ENCODE peak calls at places on chromosomes 13 and 19, in four cellular contexts. L is neuronal stem cell, R is mammary epithelial cell, D is PC-3. C is an unnamed sample.

GRCh38 chr19:10560154-10560553 is 5.7 kb downstream of the KRI1 start:
- DNase-seq in L (no peak), R (no peak), D (no peak), C (no peak)

GRCh38 chr19:13707901-13708300 is 56.4 kb upstream of the MRI1 start:
- DNase-seq in L (no peak), R (no peak), D (no peak), C (peak; percentile 77)

GRCh38 chr19:32458500-32459123 is 53.0 kb downstream of the DPY19L3 start:
- DNase-seq in L (no peak), R (no peak), D (no peak), C (no peak)

GRCh38 chr19:41302624-41303351 is 7.2 kb upstream of the CCDC97 start:
- DNase-seq in L (no peak), R (no peak), D (no peak), C (no peak)

GRCh38 chr19:4539697-4540581 is at the start of gene LRG1:
- DNase-seq in L (no peak), R (no peak), D (no peak), C (no peak)

GRCh38 chr19:39963860-39964259 is 7.1 kb upstream of the PSMC4 start:
- DNase-seq in L (no peak), R (no peak), D (no peak), C (no peak)

GRCh38 chr19:31438401-31439269 is 89.4 kb upstream of the TSHZ3 start:
- DNase-seq in L (no peak), R (peak; percentile 70), D (no peak), C (no peak)

GRCh38 chr19:7931221-7932061 is 5.5 kb upstream of the CTXN1 start:
- DNase-seq in L (no peak), R (no peak), D (no peak), C (no peak)

GRCh38 chr13:109715902-109716301 is 70.5 kb downstream of the IRS2 start:
- DNase-seq in L (no peak), R (peak; percentile 49), D (peak; percentile 13), C (no peak)

GRCh38 chr19:48780684-48781391 is 25.5 kb downstream of the FGF21 start:
- DNase-seq in L (no peak), R (no peak), D (no peak), C (peak; percentile 22)

GRCh38 chr13:32045537-32045936 is 14.0 kb downstream of the FRY start:
- DNase-seq in L (no peak), R (no peak), D (no peak), C (no peak)

GRCh38 chr13:51004918-51005460 is 95.4 kb downstream of the RNASEH2B start:
- DNase-seq in L (no peak), R (no peak), D (no peak), C (no peak)

GRCh38 chr13:51004111-51004865 is 94.7 kb downstream of the RNASEH2B start:
- DNase-seq in L (no peak), R (no peak), D (no peak), C (no peak)

GRCh38 chr13:51002736-51003135 is 93.1 kb downstream of the RNASEH2B start:
- DNase-seq in L (no peak), R (no peak), D (no peak), C (no peak)

GRCh38 chr13:51005566-51005965 is 96.0 kb downstream of the RNASEH2B start:
- DNase-seq in L (no peak), R (no peak), D (no peak), C (no peak)

GRCh38 chr13:51003642-51004041 is 94.1 kb downstream of the RNASEH2B start:
- DNase-seq in L (no peak), R (no peak), D (no peak), C (no peak)
- H2AFZ ChIP-seq in L (no peak overlapping the region), R (no peak overlapping the region), D (no peak overlapping the region), C (no peak overlapping the region)

GRCh38 chr19:50873056-50873455 is at the start of gene KLK2:
- DNase-seq in L (no peak), R (no peak), D (no peak), C (no peak)

GRCh38 chr19:50874185-50874584 is 946 bp downstream of the KLK2 start:
- DNase-seq in L (no peak), R (no peak), D (no peak), C (no peak)

GRCh38 chr19:50869479-50869878 is 3.8 kb upstream of the KLK2 start:
- DNase-seq in L (no peak), R (no peak), D (no peak), C (no peak)

GRCh38 chr19:50875795-50876422 is 2.7 kb downstream of the KLK2 start:
- DNase-seq in L (no peak), R (no peak), D (no peak), C (no peak)

GRCh38 chr19:50870417-50871089 is 2.7 kb upstream of the KLK2 start:
- DNase-seq in L (no peak), R (no peak), D (no peak), C (no peak)
- H2AFZ ChIP-seq in L (no peak overlapping the region), R (no peak overlapping the region), D (no peak overlapping the region), C (no peak overlapping the region)

GRCh38 chr19:45879055-45879454 is 6.9 kb downstream of the IRF2BP1 start:
- DNase-seq in L (no peak), R (no peak), D (no peak), C (no peak)

GRCh38 chr19:45878043-45878794 is 7.7 kb downstream of the IRF2BP1 start:
- DNase-seq in L (no peak), R (no peak), D (peak; percentile 12), C (no peak)

GRCh38 chr19:45874620-45874966 is 10.5 kb downstream of the FOXA3 start:
- DNase-seq in L (no peak), R (no peak), D (no peak), C (no peak)

GRCh38 chr19:45876161-45876410 is 9.9 kb downstream of the IRF2BP1 start:
- DNase-seq in L (no peak), R (no peak), D (no peak), C (no peak)

DNA sequence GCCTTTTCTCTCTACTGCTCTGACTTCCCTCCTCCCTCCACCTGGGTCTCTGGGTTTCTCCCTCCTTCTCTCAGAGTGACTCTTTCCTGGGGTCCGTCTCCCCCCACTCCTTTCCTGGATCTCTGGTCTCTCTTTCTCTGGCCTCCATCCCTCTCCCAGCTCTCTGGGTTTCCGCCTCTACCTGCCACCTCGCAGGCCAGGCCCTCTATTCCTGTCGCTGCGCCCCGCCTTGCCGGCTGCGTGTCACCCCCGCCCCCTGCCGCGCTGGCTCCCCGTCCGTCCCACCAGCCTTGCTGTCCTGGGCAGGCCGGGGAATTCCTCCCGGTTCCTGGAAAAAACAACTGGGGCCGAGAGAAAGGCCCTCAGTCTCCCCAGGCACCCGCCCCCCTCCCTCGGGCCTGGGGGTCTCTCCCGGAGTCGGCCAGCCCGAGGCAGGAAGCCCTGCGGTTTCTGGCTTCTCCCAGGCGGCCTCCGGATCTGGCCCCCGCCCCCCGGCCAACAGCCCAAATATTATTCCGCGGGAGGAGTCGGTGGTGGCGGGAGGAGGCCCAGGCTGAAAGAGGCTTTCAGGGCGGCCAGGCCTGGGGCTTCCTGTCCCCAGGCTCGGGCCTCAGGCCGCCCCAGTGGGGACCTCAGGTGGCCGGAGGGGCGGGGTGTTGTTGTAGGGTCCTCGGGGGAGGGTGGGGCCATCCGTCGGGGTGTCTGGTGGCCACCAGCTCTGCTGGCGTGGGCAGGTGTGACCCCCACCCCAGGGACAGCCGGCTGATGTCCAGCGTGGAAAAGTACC is 9.3 kb downstream of the IRF2BP1 start:
- DNase-seq in L (no peak), R (no peak), D (no peak), C (peak; percentile 17)
- H2AFZ ChIP-seq in L (peak overlapping the region; percentile 98), R (peak overlapping the region; percentile 78), D (no peak overlapping the region), C (peak overlapping the region; percentile 83)

GRCh38 chr13:46132109-46132508 is 27.3 kb upstream of the CPB2 start:
- DNase-seq in L (no peak), R (no peak), D (no peak), C (no peak)

GRCh38 chr13:46137627-46138026 is 32.8 kb upstream of the CPB2 start:
- DNase-seq in L (no peak), R (no peak), D (no peak), C (no peak)

GRCh38 chr13:46134494-46134893 is 29.7 kb upstream of the CPB2 start:
- DNase-seq in L (no peak), R (no peak), D (no peak), C (no peak)

GRCh38 chr13:46136688-46137087 is 31.9 kb upstream of the CPB2 start:
- DNase-seq in L (no peak), R (no peak), D (no peak), C (no peak)

DNA sequence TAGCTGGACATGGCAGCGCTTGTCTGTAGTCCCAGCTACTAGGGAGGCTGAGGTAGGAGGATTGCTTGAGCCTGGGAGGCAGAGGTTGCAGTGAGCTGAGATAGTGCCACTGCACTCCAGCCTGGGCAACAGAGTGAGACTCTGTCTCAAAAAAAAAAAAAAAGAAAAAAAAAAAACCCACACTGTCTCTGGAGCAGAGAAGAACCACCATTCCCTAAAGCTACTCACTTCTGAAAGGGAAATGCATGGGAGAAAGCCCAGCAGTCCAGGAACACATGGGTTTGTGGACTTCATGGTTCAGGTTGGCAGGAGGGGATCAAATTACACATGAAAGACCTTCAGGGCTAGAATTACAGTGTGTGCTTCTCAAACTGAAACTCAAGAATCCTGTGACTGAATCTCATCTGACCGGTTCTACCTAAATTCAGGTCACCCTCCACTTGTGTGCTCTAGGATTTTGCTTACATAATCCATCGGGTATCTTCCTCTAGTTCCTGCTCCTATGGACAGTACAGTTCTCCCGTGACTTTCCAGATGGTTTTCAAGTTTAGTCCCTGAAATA is 30.2 kb upstream of the CPB2 start:
- DNase-seq in L (no peak), R (peak; percentile 93), D (peak; percentile 92), C (peak; percentile 18)
- H2AFZ ChIP-seq in L (no peak overlapping the region), R (peak overlapping the region; percentile 86), D (no peak overlapping the region), C (no peak overlapping the region)

GRCh38 chr19:2561221-2561620 is 85.3 kb downstream of the GADD45B start:
- DNase-seq in L (no peak), R (no peak), D (no peak), C (no peak)
- H2AFZ ChIP-seq in L (no peak overlapping the region), R (no peak overlapping the region), D (no peak overlapping the region), C (no peak overlapping the region)